ENCODE peak calls at places on chromosome 9, in nine cellular contexts. K, J, D, M, H, O, R, B and I are unnamed samples. For H3K9me3, the result is how much of the 10 kb centered on the place peaks cover.

GRCh38 chr9:136044971-136045594 is 50.0 kb downstream of the NACC2 start:
- DNase-seq in K (peak), J (no peak), D (no peak), M (no peak), H (no peak), O (no peak), R (no peak), B (peak), I (no peak)

GRCh38 chr9:129939426-129939825 is 103.6 kb downstream of the FNBP1 start:
- DNase-seq in K (no peak), J (no peak), D (no peak), M (peak), H (no peak), O (no peak), R (no peak), B (no peak), I (no peak)

GRCh38 chr9:128191406-128192046 is at the start of gene CIZ1:
- DNase-seq in K (peak), J (peak), D (peak), M (peak), H (peak), O (peak), R (peak), B (peak), I (peak)

GRCh38 chr9:6055213-6055612 is 39.8 kb upstream of the RANBP6 start:
- DNase-seq in K (no peak), J (no peak), D (no peak), M (peak), H (no peak), O (peak), R (peak), B (no peak), I (peak)

GRCh38 chr9:72775570-72775969 is 177.3 kb downstream of the ALDH1A1 start:
- DNase-seq in K (no peak), J (no peak), D (no peak), M (no peak), H (no peak), O (no peak), R (no peak), B (no peak), I (no peak)

GRCh38 chr9:104346645-104347175 is 157.4 kb upstream of the OR13F1 start:
- DNase-seq in K (no peak), J (no peak), D (no peak), M (no peak), H (no peak), O (no peak), R (no peak), B (no peak), I (no peak)

GRCh38 chr9:8437878-8438277 is 638.3 kb upstream of the DMAC1 start:
- DNase-seq in K (no peak), J (no peak), D (no peak), M (no peak), H (no peak), O (no peak), R (no peak), B (no peak), I (no peak)

GRCh38 chr9:121559183-121559582 is 59.5 kb upstream of the GGTA1 start:
- DNase-seq in K (no peak), J (no peak), D (peak), M (peak), H (no peak), O (no peak), R (no peak), B (no peak), I (no peak)

GRCh38 chr9:112080831-112081542 is 94.1 kb downstream of the SUSD1 start:
- DNase-seq in K (no peak), J (no peak), D (no peak), M (no peak), H (no peak), O (no peak), R (no peak), B (no peak), I (no peak)

GRCh38 chr9:18438300-18438925 is 35.5 kb upstream of the ADAMTSL1 start:
- DNase-seq in K (peak), J (no peak), D (peak), M (peak), H (peak), O (no peak), R (peak), B (peak), I (no peak)

GRCh38 chr9:121566401-121567141 is 66.9 kb upstream of the GGTA1 start:
- DNase-seq in K (peak), J (no peak), D (peak), M (peak), H (peak), O (no peak), R (no peak), B (no peak), I (no peak)

GRCh38 chr9:1421436-1421835 is 371.3 kb downstream of the DMRT2 start:
- DNase-seq in K (no peak), J (no peak), D (no peak), M (no peak), H (no peak), O (no peak), R (no peak), B (no peak), I (no peak)

GRCh38 chr9:1411826-1412225 is 361.7 kb downstream of the DMRT2 start:
- DNase-seq in K (no peak), J (no peak), D (no peak), M (no peak), H (no peak), O (no peak), R (no peak), B (no peak), I (no peak)

GRCh38 chr9:1416261-1416660 is 366.1 kb downstream of the DMRT2 start:
- DNase-seq in K (no peak), J (no peak), D (no peak), M (no peak), H (no peak), O (no peak), R (no peak), B (no peak), I (no peak)
- H3K9me3 ChIP-seq in K (under half), J (under half), D (under half), M (under half), H (under half), O (under half), R (under half), B (under half), I (under half)

DNA sequence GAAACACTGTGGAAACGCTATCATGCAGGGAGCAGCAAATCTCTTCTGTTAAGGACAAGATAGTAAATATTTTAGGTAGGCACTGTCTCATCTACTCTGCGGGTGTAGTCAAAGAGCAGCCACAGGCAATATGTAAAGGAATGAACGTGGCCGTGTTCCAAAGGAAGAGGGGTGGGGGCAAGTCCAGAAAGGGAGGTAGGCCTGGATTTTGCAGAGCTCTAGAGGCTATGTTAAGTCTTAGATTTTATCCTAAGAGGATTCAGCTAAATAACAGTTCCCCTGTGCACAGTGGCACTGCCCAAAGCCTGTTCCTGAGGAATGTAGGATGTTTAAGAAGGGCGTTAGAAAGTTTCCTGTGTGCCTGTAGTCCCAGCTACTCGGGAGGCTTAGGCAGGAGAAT is 161.6 kb downstream of the ACTL7B start:
- DNase-seq in K (no peak), J (no peak), D (no peak), M (no peak), H (no peak), O (no peak), R (no peak), B (no peak), I (no peak)
- H3K9me3 ChIP-seq in K (under half), J (under half), D (under half), M (under half), H (under half), O (under half), R (under half), B (under half), I (under half)

GRCh38 chr9:118058227-118058626 is 354.0 kb downstream of the TLR4 start:
- DNase-seq in K (no peak), J (no peak), D (no peak), M (no peak), H (no peak), O (no peak), R (no peak), B (no peak), I (no peak)
- H3K9me3 ChIP-seq in K (under half), J (under half), D (under half), M (under half), H (under half), O (under half), R (under half), B (under half), I (under half)

DNA sequence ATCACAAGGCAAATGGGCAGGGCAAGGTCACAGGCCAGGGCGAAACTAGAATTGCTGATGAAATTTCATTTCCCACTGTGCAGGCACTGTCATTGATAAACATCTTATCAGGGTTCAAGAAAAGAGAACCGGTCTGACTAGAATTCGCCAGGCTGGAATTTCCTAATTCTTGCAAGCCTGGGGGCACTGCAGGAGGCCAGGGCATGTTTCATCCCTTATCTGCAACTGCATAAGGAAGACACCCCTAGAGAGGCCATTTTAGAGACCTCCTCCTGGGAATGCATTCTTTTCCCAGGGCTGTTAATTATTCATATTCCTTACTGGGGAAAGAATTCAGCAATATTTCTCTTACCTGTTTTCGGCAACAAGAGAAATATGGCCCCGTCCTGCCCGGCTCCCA is 266.2 kb upstream of the CYLC2 start:
- DNase-seq in K (no peak), J (no peak), D (no peak), M (no peak), H (no peak), O (no peak), R (no peak), B (no peak), I (no peak)
- H3K9me3 ChIP-seq in K (under half), J (under half), D (under half), M (under half), H (under half), O (under half), R (under half), B (under half), I (under half)

DNA sequence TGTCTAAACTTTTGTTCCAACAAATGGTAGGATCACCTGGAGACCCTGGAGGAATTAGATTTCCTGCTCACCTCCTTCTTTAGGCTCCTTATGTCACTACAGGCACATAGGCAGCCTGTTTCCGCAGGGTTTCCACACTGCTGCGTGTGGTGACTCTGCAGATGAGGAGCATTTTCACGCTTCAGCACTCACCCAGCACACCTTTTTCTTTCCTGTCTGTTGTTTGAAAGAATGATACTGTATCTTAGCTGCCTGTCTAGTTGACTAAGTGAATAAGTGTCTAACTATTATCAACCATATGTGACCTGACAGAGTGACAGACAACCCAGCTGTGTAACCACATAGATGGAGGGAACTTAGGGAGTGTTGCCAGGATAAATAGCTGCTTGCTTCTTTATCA is 36.1 kb downstream of the ZNF510 start:
- DNase-seq in K (no peak), J (no peak), D (no peak), M (no peak), H (no peak), O (no peak), R (no peak), B (no peak), I (no peak)
- H3K9me3 ChIP-seq in K (half or more), J (under half), D (under half), M (under half), H (under half), O (half or more), R (under half), B (under half), I (under half)

GRCh38 chr9:969693-970309 is 6.7 kb upstream of the DMRT3 start:
- DNase-seq in K (no peak), J (no peak), D (no peak), M (no peak), H (no peak), O (no peak), R (no peak), B (no peak), I (no peak)
- H3K9me3 ChIP-seq in K (under half), J (under half), D (under half), M (under half), H (under half), O (under half), R (under half), B (under half), I (under half)